ENCODE peak calls at places on chromosomes 16 and 17, in nine cellular contexts. Z is OCI-M1, U is lower leg skin, X is hypothalamus, G is RWPE1, I is A549, L is HCT116, N is foreskin fibroblast, H is fibroblast of the conjunctiva. R is an unnamed sample.

GRCh38 chr16:15635926-15636325 is 7.0 kb downstream of the MARF1 start:
- DNase-seq in Z (no peak), U (no peak), X (no peak), G (no peak), I (no peak), L (no peak), N (no peak), H (no peak), R (no peak)

GRCh38 chr17:72175263-72175662 is 54.4 kb downstream of the SOX9 start:
- DNase-seq in Z (no peak), U (no peak), X (no peak), G (no peak), I (no peak), L (no peak), N (no peak), H (no peak), R (no peak)

GRCh38 chr16:86444274-86445060 is 65.9 kb upstream of the FOXF1 start:
- DNase-seq in Z (no peak), U (no peak), X (no peak), G (no peak), I (no peak), L (no peak), N (no peak), H (no peak), R (no peak)

GRCh38 chr17:72089453-72089987 is 31.3 kb upstream of the SOX9 start:
- DNase-seq in Z (no peak), U (no peak), X (no peak), G (no peak), I (no peak), L (no peak), N (no peak), H (no peak), R (no peak)

GRCh38 chr17:79942011-79942405 is 93.7 kb downstream of the TBC1D16 start:
- DNase-seq in Z (no peak), U (peak; percentile 75), X (no peak), G (no peak), I (no peak), L (no peak), N (no peak), H (no peak), R (no peak)

GRCh38 chr17:13879961-13880466 is 189.3 kb upstream of the COX10 start:
- DNase-seq in Z (no peak), U (no peak), X (no peak), G (no peak), I (no peak), L (no peak), N (no peak), H (no peak), R (no peak)

GRCh38 chr17:68439656-68440290 is 17.5 kb downstream of the WIPI1 start:
- DNase-seq in Z (no peak), U (peak; percentile 12), X (no peak), G (no peak), I (no peak), L (no peak), N (no peak), H (no peak), R (no peak)

GRCh38 chr16:89581861-89582563 is 6.5 kb downstream of the CPNE7 start:
- DNase-seq in Z (no peak), U (no peak), X (no peak), G (no peak), I (peak; percentile 43), L (no peak), N (peak; percentile 80), H (peak; percentile 65), R (no peak)

GRCh38 chr17:81651692-81652091 is 4.7 kb downstream of the PDE6G start:
- DNase-seq in Z (no peak), U (no peak), X (no peak), G (peak; percentile 83), I (peak; percentile 85), L (no peak), N (peak; percentile 96), H (peak; percentile 78), R (no peak)

GRCh38 chr17:71505200-71505599 is 615.6 kb upstream of the SOX9 start:
- DNase-seq in Z (no peak), U (no peak), X (no peak), G (no peak), I (no peak), L (no peak), N (peak; percentile 56), H (no peak), R (no peak)

GRCh38 chr17:2215616-2216364 is 87.8 kb downstream of the SMG6 start:
- DNase-seq in Z (peak; percentile 56), U (peak; percentile 94), X (no peak), G (no peak), I (no peak), L (no peak), N (peak; percentile 95), H (peak; percentile 81), R (no peak)

GRCh38 chr16:85611455-85612190 is 1.5 kb upstream of the GSE1 start:
- DNase-seq in Z (peak; percentile 82), U (peak; percentile 97), X (peak; percentile 50), G (peak; percentile 81), I (peak; percentile 89), L (peak; percentile 54), N (peak; percentile 96), H (no peak), R (no peak)

GRCh38 chr16:61148930-61149329 is 887.3 kb downstream of the CDH8 start:
- DNase-seq in Z (peak; percentile 44), U (no peak), X (no peak), G (peak; percentile 0), I (peak; percentile 7), L (no peak), N (no peak), H (no peak), R (no peak)

GRCh38 chr17:42536048-42536371 is at the start of gene NAGLU:
- DNase-seq in Z (peak; percentile 95), U (peak; percentile 100), X (peak; percentile 88), G (peak; percentile 96), I (peak; percentile 91), L (peak; percentile 63), N (peak; percentile 97), H (peak; percentile 65), R (no peak)

GRCh38 chr17:13865650-13866049 is 203.7 kb upstream of the COX10 start:
- DNase-seq in Z (no peak), U (no peak), X (no peak), G (no peak), I (no peak), L (no peak), N (no peak), H (no peak), R (no peak)

GRCh38 chr16:88705076-88705684 is 1.0 kb downstream of the RNF166 start:
- DNase-seq in Z (peak; percentile 51), U (no peak), X (no peak), G (no peak), I (no peak), L (no peak), N (peak; percentile 42), H (no peak), R (no peak)

GRCh38 chr17:76504117-76504516 is 2.9 kb upstream of the RHBDF2 start:
- DNase-seq in Z (peak; percentile 61), U (no peak), X (no peak), G (no peak), I (no peak), L (no peak), N (peak; percentile 22), H (no peak), R (no peak)

GRCh38 chr17:8408371-8408770 is 10.7 kb upstream of the RNF222 start:
- DNase-seq in Z (no peak), U (peak; percentile 83), X (no peak), G (peak; percentile 68), I (peak; percentile 44), L (peak; percentile 65), N (no peak), H (no peak), R (no peak)

GRCh38 chr17:39679521-39680192 is 8.2 kb downstream of the PGAP3 start:
- DNase-seq in Z (peak; percentile 27), U (no peak), X (no peak), G (no peak), I (no peak), L (no peak), N (no peak), H (no peak), R (no peak)

GRCh38 chr16:85293899-85294642 is 181.8 kb upstream of the CIBAR2 start:
- DNase-seq in Z (no peak), U (no peak), X (no peak), G (no peak), I (no peak), L (no peak), N (no peak), H (no peak), R (no peak)

GRCh38 chr17:75575728-75576127 is 11.9 kb upstream of the MYO15B start:
- DNase-seq in Z (no peak), U (no peak), X (no peak), G (no peak), I (no peak), L (no peak), N (no peak), H (no peak), R (no peak)

GRCh38 chr16:50359626-50360025 is 9.2 kb downstream of the BRD7 start:
- DNase-seq in Z (no peak), U (no peak), X (no peak), G (no peak), I (no peak), L (no peak), N (no peak), H (no peak), R (no peak)

GRCh38 chr16:85394511-85395206 is 218.5 kb upstream of the GSE1 start:
- DNase-seq in Z (no peak), U (peak; percentile 83), X (no peak), G (no peak), I (no peak), L (no peak), N (no peak), H (no peak), R (peak; percentile 46)

GRCh38 chr17:48541036-48541573 is 3.8 kb downstream of the HOXB2 start:
- DNase-seq in Z (peak; percentile 75), U (no peak), X (no peak), G (no peak), I (no peak), L (no peak), N (no peak), H (no peak), R (no peak)

GRCh38 chr17:78800132-78800931 is 18.3 kb upstream of the CYTH1 start:
- DNase-seq in Z (no peak), U (no peak), X (no peak), G (no peak), I (no peak), L (no peak), N (no peak), H (no peak), R (no peak)

GRCh38 chr17:3582921-3583320 is 25.3 kb upstream of the TRPV3 start:
- DNase-seq in Z (no peak), U (no peak), X (no peak), G (no peak), I (no peak), L (no peak), N (peak; percentile 13), H (no peak), R (no peak)

GRCh38 chr16:57529324-57530103 is 6.9 kb downstream of the CCDC102A start:
- DNase-seq in Z (no peak), U (peak; percentile 81), X (no peak), G (no peak), I (no peak), L (no peak), N (no peak), H (no peak), R (no peak)

GRCh38 chr17:45265823-45266222 is 3.9 kb upstream of the SPATA32 start:
- DNase-seq in Z (no peak), U (no peak), X (no peak), G (no peak), I (peak; percentile 57), L (no peak), N (peak; percentile 94), H (peak; percentile 76), R (no peak)

GRCh38 chr17:44599298-44600175 is 42.3 kb downstream of the FZD2 start:
- DNase-seq in Z (no peak), U (no peak), X (no peak), G (peak; percentile 12), I (peak; percentile 93), L (no peak), N (peak; percentile 98), H (peak; percentile 98), R (no peak)

GRCh38 chr17:57279432-57279831 is 23.1 kb downstream of the MSI2 start:
- DNase-seq in Z (no peak), U (no peak), X (no peak), G (no peak), I (no peak), L (no peak), N (no peak), H (no peak), R (no peak)

GRCh38 chr17:66541461-66542182 is 239.2 kb downstream of the PRKCA start:
- DNase-seq in Z (peak; percentile 9), U (no peak), X (no peak), G (no peak), I (no peak), L (no peak), N (peak; percentile 56), H (no peak), R (no peak)